ENCODE peak calls at places on chromosomes 5 and 9, in four cellular contexts. H is effector memory CD4-positive, alpha-beta T cell; X is mesenchymal stem cell; O is suprapubic skin. U is an unnamed sample.

GRCh38 chr9:6121707-6122106 is 93.9 kb upstream of the IL33 start:
- DNase-seq in O (no peak), H (no peak), X (no peak), U (no peak)

GRCh38 chr5:34580983-34581382 is 75.1 kb upstream of the RAI14 start:
- DNase-seq in H (no peak), X (no peak), O (no peak), U (no peak)

GRCh38 chr5:98769006-98769255 is 4.5 kb upstream of the RGMB start:
- DNase-seq in X (no peak), H (no peak), O (no peak), U (peak; percentile 39)

GRCh38 chr9:126752376-126752775 is 52.5 kb upstream of the ZBTB43 start:
- DNase-seq in X (no peak), O (no peak), H (no peak), U (no peak)

GRCh38 chr5:137668574-137669093 is 67.3 kb downstream of the KLHL3 start:
- DNase-seq in H (no peak), X (no peak), O (no peak), U (no peak)

GRCh38 chr5:149387081-149387611 is 8.1 kb upstream of the IL17B start:
- DNase-seq in X (peak; percentile 95), O (no peak), H (no peak), U (no peak)

GRCh38 chr5:93675458-93676450 is 65.6 kb downstream of the POU5F2 start:
- DNase-seq in X (peak; percentile 9), H (no peak), O (no peak), U (no peak)

GRCh38 chr5:180785151-180785781 is 17.3 kb downstream of the MGAT1 start:
- DNase-seq in O (no peak), H (no peak), X (peak; percentile 80), U (no peak)

GRCh38 chr5:169084775-169085566 is 216.0 kb downstream of the SLIT3 start:
- DNase-seq in H (no peak), X (no peak), O (no peak), U (no peak)

GRCh38 chr9:99040911-99041582 is 63.9 kb upstream of the TGFBR1 start:
- DNase-seq in H (no peak), X (peak; percentile 95), O (no peak), U (no peak)

GRCh38 chr5:94153736-94154450 is 412.5 kb upstream of the POU5F2 start:
- DNase-seq in X (no peak), H (no peak), O (no peak), U (no peak)

GRCh38 chr5:150144211-150144801 is 11.3 kb downstream of the PDGFRB start:
- DNase-seq in X (peak; percentile 81), O (no peak), H (no peak), U (no peak)

GRCh38 chr5:74497706-74498105 is 142.8 kb downstream of the ENC1 start:
- DNase-seq in H (no peak), X (no peak), O (no peak), U (no peak)

GRCh38 chr5:115795700-115796099 is 20.8 kb downstream of the CDO1 start:
- DNase-seq in X (no peak), O (no peak), H (no peak), U (no peak)

GRCh38 chr5:150642567-150642927 is 2.1 kb downstream of the SYNPO start:
- DNase-seq in O (no peak), X (peak; percentile 88), H (no peak), U (no peak)

GRCh38 chr5:180283026-180283615 is 8.8 kb downstream of the MAPK9 start:
- DNase-seq in X (no peak), H (no peak), O (no peak), U (no peak)

GRCh38 chr5:52779213-52779612 is 8.5 kb upstream of the ITGA1 start:
- DNase-seq in X (no peak), O (no peak), H (no peak), U (no peak)

GRCh38 chr5:127001621-127002296 is 28.6 kb downstream of the MARCHF3 start:
- DNase-seq in H (no peak), X (peak; percentile 93), O (no peak), U (no peak)

GRCh38 chr5:172403822-172404221 is 50.5 kb downstream of the SH3PXD2B start:
- DNase-seq in X (no peak), O (no peak), H (no peak), U (no peak)

DNA sequence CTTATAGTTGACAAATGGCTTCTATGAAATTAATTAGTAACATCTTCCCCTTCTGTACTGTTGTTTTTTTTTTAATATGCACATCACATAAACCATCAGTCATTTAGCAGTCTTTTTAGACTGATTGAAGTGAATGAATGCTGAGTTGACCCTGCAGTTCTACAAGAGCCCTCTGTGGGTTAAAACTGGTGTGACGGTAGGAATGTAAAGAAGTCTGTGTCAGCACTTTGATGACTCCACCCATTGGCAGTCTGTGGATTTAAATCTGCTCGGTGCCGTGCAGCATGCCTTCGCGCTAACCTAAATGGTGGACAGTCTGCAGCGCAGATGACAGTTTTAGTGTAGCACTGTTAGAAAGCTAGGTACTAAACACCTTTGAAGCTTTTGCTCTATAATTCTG is 3.1 kb downstream of the GTF3C4 start:
- DNase-seq in H (no peak), O (no peak), X (peak; percentile 53), U (peak; percentile 33)
- H3K27ac ChIP-seq in H (no peak overlapping the region), O (no peak overlapping the region), X (no peak overlapping the region), U (no peak overlapping the region)

DNA sequence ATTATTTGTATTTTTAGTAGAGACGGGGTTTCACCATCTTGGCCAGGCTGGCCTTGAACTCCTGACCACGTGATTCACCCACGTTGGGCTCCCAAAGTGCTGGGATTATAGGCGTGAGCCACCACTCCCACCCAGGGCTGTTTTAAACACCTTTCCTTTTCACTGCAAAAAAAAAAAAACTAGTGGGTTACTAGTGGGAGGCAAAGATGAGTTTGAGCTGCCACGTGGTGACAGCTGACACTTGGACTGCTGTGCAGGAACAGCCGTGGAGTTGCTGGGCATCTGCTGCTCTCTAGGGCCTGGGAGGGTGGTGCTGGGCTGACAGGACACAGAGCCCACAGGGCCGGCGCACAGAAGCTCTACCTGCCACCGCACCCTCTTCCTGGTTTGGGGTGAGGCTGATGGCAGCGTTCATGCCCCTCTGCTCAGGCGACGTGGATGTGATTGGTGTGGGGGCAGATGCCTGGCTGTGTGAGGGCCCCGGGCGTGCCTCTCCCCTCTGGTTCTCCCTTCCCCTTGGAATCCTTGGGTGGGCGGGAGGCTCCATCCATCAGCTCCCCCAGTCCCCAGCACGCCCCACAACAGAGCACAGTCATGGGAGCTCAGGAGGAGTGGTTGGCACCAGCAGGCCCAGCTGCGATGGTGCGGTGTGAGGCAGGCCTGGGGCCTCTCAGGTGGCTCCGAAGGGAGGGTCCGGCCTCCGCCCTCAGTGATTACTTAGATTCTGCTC is 16.9 kb downstream of the RABL6 start:
- DNase-seq in H (no peak), O (no peak), X (no peak), U (no peak)
- H3K27ac ChIP-seq in H (no peak overlapping the region), O (no peak overlapping the region), X (no peak overlapping the region), U (no peak overlapping the region)

GRCh38 chr5:175733017-175733416 is 75.1 kb downstream of the HRH2 start:
- DNase-seq in H (no peak), X (no peak), O (no peak), U (no peak)

GRCh38 chr5:175728885-175729828 is 71.3 kb downstream of the HRH2 start:
- DNase-seq in H (no peak), X (peak; percentile 14), O (no peak), U (no peak)

GRCh38 chr5:175729829-175730277 is 72.0 kb downstream of the HRH2 start:
- DNase-seq in X (peak; percentile 81), H (peak; percentile 88), O (peak; percentile 91), U (peak; percentile 87)

GRCh38 chr5:175731756-175732465 is 74.0 kb downstream of the HRH2 start:
- DNase-seq in H (no peak), O (no peak), X (no peak), U (no peak)

GRCh38 chr5:175731172-175731571 is 73.3 kb downstream of the HRH2 start:
- DNase-seq in O (no peak), X (no peak), H (no peak), U (no peak)
- H3K27ac ChIP-seq in O (no peak overlapping the region), X (no peak overlapping the region), H (no peak overlapping the region), U (no peak overlapping the region)

DNA sequence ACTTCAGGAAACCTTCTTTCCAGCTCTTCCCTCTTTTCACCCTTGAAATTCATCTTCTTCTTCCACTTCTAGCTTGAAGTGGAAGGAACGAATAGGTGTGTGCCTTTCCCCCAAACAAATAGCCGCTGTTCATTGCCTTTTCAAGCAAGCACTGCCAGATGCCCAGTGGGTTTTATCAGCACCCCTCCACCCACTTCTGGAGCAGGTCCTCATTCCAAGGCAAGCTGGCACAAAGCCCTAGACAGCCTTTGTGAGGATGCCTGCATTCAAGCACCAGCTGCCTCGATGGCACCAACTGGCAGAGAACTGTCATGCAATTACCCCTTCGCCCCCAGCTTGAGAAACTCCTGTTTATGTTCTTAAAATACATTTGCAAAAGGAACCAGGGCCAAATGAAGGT is 36.5 kb downstream of the SERINC5 start:
- DNase-seq in O (no peak), X (no peak), H (no peak), U (no peak)
- H3K27ac ChIP-seq in O (no peak overlapping the region), X (no peak overlapping the region), H (no peak overlapping the region), U (peak overlapping the region; percentile 37)

GRCh38 chr9:137460363-137461315 is 1.5 kb upstream of the NSMF start:
- DNase-seq in H (no peak), X (no peak), O (no peak), U (no peak)

GRCh38 chr9:137459601-137460362 is 648 bp upstream of the NSMF start:
- DNase-seq in O (no peak), H (no peak), X (no peak), U (no peak)

GRCh38 chr9:137458194-137459146 is 664 bp downstream of the NSMF start:
- DNase-seq in O (no peak), H (no peak), X (peak; percentile 24), U (no peak)

GRCh38 chr9:137457406-137458193 is 1.5 kb downstream of the NSMF start:
- DNase-seq in X (no peak), H (no peak), O (no peak), U (no peak)

DNA sequence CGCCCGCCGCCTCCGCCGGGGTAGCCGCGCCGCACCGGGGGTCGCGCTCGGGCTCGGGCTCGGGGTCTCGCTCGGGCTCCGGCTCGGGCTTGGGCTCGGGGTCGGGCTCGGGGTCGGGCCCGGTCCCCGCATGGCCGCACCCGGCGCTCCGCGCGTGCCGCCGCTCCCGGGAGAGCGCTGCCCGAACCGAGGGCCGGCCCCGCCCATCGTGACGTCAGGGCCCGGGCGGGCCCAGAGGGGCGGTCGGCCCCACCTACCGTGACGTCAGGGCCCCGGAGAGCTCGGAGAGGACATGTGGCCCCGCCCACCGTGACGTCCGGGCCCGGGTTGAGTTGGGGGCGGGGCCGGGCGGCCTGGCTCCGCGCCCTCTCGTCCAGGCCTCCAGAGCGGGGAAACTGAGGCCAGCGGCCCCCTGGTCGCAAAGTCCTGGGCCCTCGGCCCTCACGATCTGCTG is at the start of gene NSMF:
- DNase-seq in O (peak; percentile 95), X (peak; percentile 88), H (peak; percentile 92), U (peak; percentile 89)
- H3K27ac ChIP-seq in O (peak within 1 kb of the TSS; percentile 72), X (no peak within 1 kb of the TSS), H (peak within 1 kb of the TSS; percentile 66), U (peak within 1 kb of the TSS; percentile 57)

GRCh38 chr5:160188968-160189319 is 40.4 kb upstream of the FABP6 start:
- DNase-seq in O (no peak), H (no peak), X (peak; percentile 60), U (no peak)
- H3K27ac ChIP-seq in O (no peak overlapping the region), H (no peak overlapping the region), X (no peak overlapping the region), U (no peak overlapping the region)

DNA sequence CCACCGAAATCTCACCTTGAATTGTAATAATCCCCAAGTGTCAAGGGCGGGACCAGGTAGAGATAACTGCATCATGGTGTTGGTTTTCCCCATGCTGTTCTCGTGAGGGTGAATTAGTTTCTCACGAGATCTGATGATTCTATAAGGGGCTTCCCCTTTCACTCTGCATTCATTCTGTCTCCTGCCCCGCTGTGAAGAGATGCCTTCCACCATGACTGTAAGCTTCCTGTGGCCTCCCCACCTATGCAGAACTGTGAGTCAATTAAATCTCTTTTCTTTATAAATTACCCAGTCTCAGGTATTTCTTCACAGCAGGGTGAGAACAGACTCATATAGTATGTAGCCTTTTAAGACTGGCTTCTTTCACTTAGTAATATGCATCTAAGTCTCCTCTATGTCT is 128.1 kb upstream of the NR5A1 start:
- DNase-seq in H (no peak), O (no peak), X (no peak), U (no peak)
- H3K27ac ChIP-seq in H (no peak overlapping the region), O (no peak overlapping the region), X (no peak overlapping the region), U (no peak overlapping the region)

U was measured in CD4-positive, alpha-beta memory T cell.